ENCODE peak calls at places on chromosomes 5 and 9, in four cellular contexts. O is mammary epithelial cell, R is IMR-90, S is WERI-Rb-1. T is an unnamed sample.

GRCh38 chr5:128632264-128632663 is 94.2 kb upstream of the FBN2 start:
- DNase-seq in O (no peak), R (no peak), S (no peak), T (no peak)

GRCh38 chr5:77935516-77936364 is 159.6 kb upstream of the TBCA start:
- DNase-seq in O (no peak), R (no peak), S (no peak), T (no peak)

GRCh38 chr5:116577064-116577788 is 2.6 kb upstream of the SEMA6A start:
- DNase-seq in O (no peak), R (no peak), S (no peak), T (no peak)

GRCh38 chr9:120650352-120650751 is 63.9 kb downstream of the MEGF9 start:
- DNase-seq in O (peak; percentile 60), R (no peak), S (no peak), T (no peak)

GRCh38 chr5:75037106-75037505 is 15.3 kb downstream of the GCNT4 start:
- DNase-seq in O (peak; percentile 99), R (peak; percentile 93), S (no peak), T (no peak)

GRCh38 chr5:142686968-142687367 is 1.1 kb upstream of the FGF1 start:
- DNase-seq in O (peak; percentile 47), R (no peak), S (no peak), T (no peak)

GRCh38 chr5:102294996-102295395 is 1.1 kb downstream of the SLCO4C1 start:
- DNase-seq in O (no peak), R (no peak), S (no peak), T (no peak)

GRCh38 chr5:176473335-176474006 is 25.3 kb downstream of the FAF2 start:
- DNase-seq in O (no peak), R (peak; percentile 64), S (no peak), T (no peak)

GRCh38 chr9:124964056-124964455 is 23.2 kb upstream of the GOLGA1 start:
- DNase-seq in O (no peak), R (peak; percentile 11), S (no peak), T (no peak)

GRCh38 chr9:84917366-84918063 is 248.0 kb downstream of the NTRK2 start:
- DNase-seq in O (peak; percentile 6), R (no peak), S (no peak), T (no peak)

GRCh38 chr5:9546973-9547947 is 1.4 kb upstream of the SEMA5A start:
- DNase-seq in O (peak; percentile 60), R (peak; percentile 62), S (no peak), T (peak; percentile 84)

GRCh38 chr9:8570776-8571175 is 771.2 kb upstream of the DMAC1 start:
- DNase-seq in O (no peak), R (no peak), S (no peak), T (no peak)

GRCh38 chr9:8567963-8568579 is 768.5 kb upstream of the DMAC1 start:
- DNase-seq in O (no peak), R (no peak), S (no peak), T (no peak)

GRCh38 chr9:8560560-8561525 is 761.3 kb upstream of the DMAC1 start:
- DNase-seq in O (no peak), R (peak; percentile 0), S (no peak), T (no peak)

GRCh38 chr9:8569832-8570231 is 770.3 kb upstream of the DMAC1 start:
- DNase-seq in O (no peak), R (no peak), S (no peak), T (no peak)

DNA sequence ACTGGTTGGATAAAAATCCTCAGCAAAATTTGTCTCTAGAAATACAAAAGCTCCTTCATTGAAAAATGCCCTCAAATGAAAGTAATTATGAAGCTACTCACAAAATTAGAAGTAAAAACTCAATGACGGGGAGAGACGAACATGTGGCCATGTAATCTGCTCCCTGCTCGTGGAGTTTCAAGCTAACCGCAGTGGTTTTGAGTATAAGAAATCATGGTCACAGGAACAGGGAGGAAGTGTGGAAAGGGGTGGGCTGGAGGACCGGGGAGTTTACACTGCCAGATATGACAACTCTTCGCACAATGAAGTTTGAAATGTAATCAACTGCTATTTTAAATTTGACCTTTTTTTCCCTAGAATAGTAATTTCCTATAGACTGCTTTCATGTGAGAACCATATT is 765.4 kb upstream of the DMAC1 start:
- DNase-seq in O (no peak), R (no peak), S (no peak), T (no peak)
- H3K4me3 ChIP-seq in O (no peak overlapping the region), R (no peak overlapping the region), S (no peak overlapping the region), T (no peak overlapping the region)

GRCh38 chr9:95070549-95071021 is 246.9 kb downstream of the FANCC start:
- DNase-seq in O (no peak), R (no peak), S (no peak), T (no peak)
- TF ChIP-seq CTCF in O (no peak), R (no peak), S (peak; percentile 15), T (no peak)

DNA sequence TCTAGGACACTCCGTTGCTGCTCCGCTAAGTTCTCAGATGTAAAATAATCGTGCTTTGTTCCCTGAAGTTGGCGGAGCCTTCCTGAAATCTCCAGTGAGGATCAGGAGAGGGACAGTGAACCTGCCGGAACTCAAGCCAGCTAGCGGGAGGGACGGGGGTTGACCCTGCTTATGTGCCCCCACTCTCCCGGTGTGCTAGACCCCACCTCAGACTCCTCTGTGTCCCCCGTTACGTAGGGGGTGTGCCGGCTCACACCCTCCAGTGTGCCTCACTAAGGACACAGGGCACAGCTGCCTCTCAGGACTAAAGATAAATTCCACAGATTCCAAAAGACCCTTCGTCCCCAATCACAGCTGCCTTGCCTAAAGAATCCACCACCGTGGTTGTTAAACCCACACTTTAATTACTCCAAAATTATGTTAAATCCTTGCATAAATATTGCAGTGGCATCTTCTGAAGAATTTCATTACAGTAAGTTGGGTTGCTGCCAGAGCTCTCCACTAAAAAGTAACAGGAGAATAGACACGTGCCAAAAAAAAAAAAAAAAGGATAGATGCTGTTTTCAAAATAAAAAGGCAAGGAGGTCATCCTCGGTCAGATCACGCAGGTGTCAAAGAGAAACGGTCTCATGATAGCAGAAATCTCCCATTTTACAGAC is 73.8 kb downstream of the GTF3C4 start:
- DNase-seq in O (no peak), R (no peak), S (peak; percentile 28), T (no peak)
- H3K4me3 ChIP-seq in O (no peak overlapping the region), R (no peak overlapping the region), S (peak overlapping the region; percentile 46), T (no peak overlapping the region)

GRCh38 chr9:78958887-78959286 is 612.9 kb upstream of the TLE4 start:
- DNase-seq in O (peak; percentile 11), R (no peak), S (peak; percentile 53), T (no peak)
- TF ChIP-seq CTCF in O (peak; percentile 35), R (no peak), S (peak; percentile 59), T (peak; percentile 5)

GRCh38 chr5:37251673-37252072 is 2.5 kb upstream of the CPLANE1 start:
- DNase-seq in O (no peak), R (peak; percentile 4), S (no peak), T (peak; percentile 27)

GRCh38 chr5:37248387-37248969 is 698 bp downstream of the CPLANE1 start:
- DNase-seq in O (peak; percentile 5), R (peak; percentile 4), S (peak; percentile 22), T (no peak)

GRCh38 chr5:37248970-37249819 is at the start of gene CPLANE1:
- DNase-seq in O (peak; percentile 60), R (peak; percentile 74), S (peak; percentile 90), T (peak; percentile 39)

GRCh38 chr5:37247496-37247895 is 1.7 kb downstream of the CPLANE1 start:
- DNase-seq in O (no peak), R (no peak), S (no peak), T (no peak)

DNA sequence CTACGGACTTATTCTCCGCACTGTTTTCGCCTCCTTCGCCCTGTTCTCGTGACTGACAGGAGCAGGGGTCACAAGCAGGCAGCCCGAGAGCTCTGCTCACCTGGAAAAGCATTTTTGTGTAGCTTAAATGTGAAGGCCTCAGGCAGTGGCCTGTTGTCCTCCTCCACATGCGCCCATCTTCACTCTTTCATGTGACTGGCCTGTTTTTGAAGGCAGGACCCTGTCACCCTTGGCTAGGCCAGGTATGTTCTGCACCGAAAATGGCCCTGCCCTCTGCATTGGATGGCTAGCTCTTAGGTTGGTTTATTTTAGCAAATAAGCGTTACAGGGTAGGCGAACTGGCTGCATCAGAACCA is 622 bp upstream of the CPLANE1 start:
- DNase-seq in O (no peak), R (no peak), S (no peak), T (no peak)
- H3K4me3 ChIP-seq in O (peak overlapping the region; percentile 87), R (peak overlapping the region; percentile 83), S (peak overlapping the region; percentile 84), T (peak overlapping the region; percentile 80)

GRCh38 chr9:116596646-116597045 is 90.5 kb upstream of the TRIM32 start:
- DNase-seq in O (no peak), R (no peak), S (no peak), T (no peak)

GRCh38 chr9:116594552-116594951 is 92.6 kb upstream of the TRIM32 start:
- DNase-seq in O (peak; percentile 72), R (peak; percentile 94), S (no peak), T (no peak)

GRCh38 chr9:116605060-116605459 is 82.0 kb upstream of the TRIM32 start:
- DNase-seq in O (no peak), R (no peak), S (no peak), T (no peak)

GRCh38 chr9:116599342-116599884 is 87.7 kb upstream of the TRIM32 start:
- DNase-seq in O (no peak), R (no peak), S (no peak), T (no peak)
- TF ChIP-seq CTCF in O (peak; percentile 3), R (no peak), S (no peak), T (no peak)

GRCh38 chr5:156476704-156477103 is 149.7 kb downstream of the SGCD start:
- DNase-seq in O (no peak), R (no peak), S (no peak), T (no peak)
- H3K4me3 ChIP-seq in O (no peak overlapping the region), R (no peak overlapping the region), S (no peak overlapping the region), T (no peak overlapping the region)